ENCODE peak calls at places on chromosomes 6 and 20, in ten cellular contexts. X, I, U, J, P, M, E, R, T and G are unnamed samples.
A peak's percentile ranks its signal among the peaks of the same experiment; 100 is the strongest.

GRCh38 chr6:5116243-5116991 is 31.3 kb downstream of the PPP1R3G start:
- DNase-seq in X (no peak), I (no peak), U (no peak), J (peak; percentile 6), P (no peak), M (no peak), E (no peak), R (no peak), T (no peak), G (no peak)

GRCh38 chr6:164266851-164267250 is 852.3 kb downstream of the QKI start:
- DNase-seq in X (no peak), I (no peak), U (no peak), J (no peak), P (no peak), M (no peak), E (no peak), R (no peak), T (no peak), G (no peak)

GRCh38 chr20:32203556-32204484 is 3.7 kb downstream of the PLAGL2 start:
- DNase-seq in X (no peak), I (no peak), U (no peak), J (no peak), P (no peak), M (no peak), E (no peak), R (peak; percentile 70), T (no peak), G (peak; percentile 66)

GRCh38 chr6:28896505-28897392 is 27.0 kb downstream of the TRIM27 start:
- DNase-seq in X (peak; percentile 74), I (peak; percentile 41), U (peak; percentile 32), J (peak; percentile 65), P (no peak), M (peak; percentile 20), E (no peak), R (peak; percentile 71), T (peak; percentile 92), G (peak; percentile 68)

GRCh38 chr20:61723538-61724257 is 342.0 kb downstream of the TAF4 start:
- DNase-seq in X (no peak), I (no peak), U (no peak), J (no peak), P (no peak), M (no peak), E (no peak), R (no peak), T (no peak), G (no peak)

GRCh38 chr20:34976286-34976685 is 20.6 kb downstream of the MYH7B start:
- DNase-seq in X (no peak), I (no peak), U (no peak), J (no peak), P (no peak), M (no peak), E (no peak), R (no peak), T (no peak), G (no peak)

GRCh38 chr6:94953867-94954631 is 623.3 kb upstream of the MANEA start:
- DNase-seq in X (no peak), I (no peak), U (no peak), J (no peak), P (no peak), M (no peak), E (no peak), R (no peak), T (no peak), G (no peak)

GRCh38 chr6:21752054-21752811 is 158.7 kb downstream of the SOX4 start:
- DNase-seq in X (no peak), I (no peak), U (no peak), J (peak; percentile 35), P (no peak), M (no peak), E (no peak), R (no peak), T (no peak), G (no peak)

GRCh38 chr6:106609699-106610098 is 19.6 kb downstream of the RTN4IP1 start:
- DNase-seq in X (peak; percentile 36), I (no peak), U (peak; percentile 16), J (no peak), P (no peak), M (no peak), E (no peak), R (no peak), T (no peak), G (peak; percentile 62)

GRCh38 chr6:5085638-5086293 is 625 bp downstream of the PPP1R3G start:
- DNase-seq in X (peak; percentile 31), I (no peak), U (peak; percentile 46), J (no peak), P (no peak), M (no peak), E (no peak), R (no peak), T (peak; percentile 20), G (peak; percentile 34)

GRCh38 chr20:59006167-59006863 is 739 bp downstream of the CTSZ start:
- DNase-seq in X (no peak), I (no peak), U (no peak), J (peak; percentile 19), P (no peak), M (no peak), E (no peak), R (no peak), T (no peak), G (peak; percentile 45)

GRCh38 chr20:47816487-47817451 is 31.5 kb upstream of the SULF2 start:
- DNase-seq in X (no peak), I (no peak), U (no peak), J (no peak), P (no peak), M (no peak), E (no peak), R (no peak), T (no peak), G (no peak)

GRCh38 chr6:140289186-140289585 is 914.7 kb upstream of the CITED2 start:
- DNase-seq in X (no peak), I (no peak), U (no peak), J (no peak), P (no peak), M (no peak), E (no peak), R (no peak), T (no peak), G (no peak)

GRCh38 chr6:11188161-11188915 is 44.1 kb downstream of the NEDD9 start:
- DNase-seq in X (peak; percentile 86), I (no peak), U (no peak), J (no peak), P (no peak), M (no peak), E (no peak), R (no peak), T (no peak), G (no peak)

GRCh38 chr6:114543696-114544095 is 200.9 kb upstream of the HS3ST5 start:
- DNase-seq in X (no peak), I (no peak), U (no peak), J (no peak), P (no peak), M (no peak), E (no peak), R (no peak), T (no peak), G (no peak)